ENCODE peak calls at places on chromosome 20, in nine cellular contexts. One of them, this sample, is unnamed.

GRCh38 chr20:48556956-48557355 is 270.8 kb downstream of the PREX1 start:
- DNase-seq in RWPE1: no peak
- DNase-seq in hepatocyte: no peak
- DNase-seq in OCI-LY7: no peak
- DNase-seq in tibial artery: no peak
- DNase-seq in upper lobe of left lung: no peak
- DNase-seq in neuronal stem cell: peak
- DNase-seq in right lobe of liver: no peak
- DNase-seq in stomach: no peak
- DNase-seq in this sample: no peak

GRCh38 chr20:57849868-57850215 is 140.0 kb upstream of the PMEPA1 start:
- DNase-seq in RWPE1: no peak
- DNase-seq in hepatocyte: no peak
- DNase-seq in OCI-LY7: no peak
- DNase-seq in tibial artery: no peak
- DNase-seq in upper lobe of left lung: peak
- DNase-seq in neuronal stem cell: no peak
- DNase-seq in right lobe of liver: no peak
- DNase-seq in stomach: no peak
- DNase-seq in this sample: no peak

GRCh38 chr20:57198359-57199072 is 67.9 kb downstream of the BMP7 start:
- DNase-seq in RWPE1: no peak
- DNase-seq in hepatocyte: no peak
- DNase-seq in OCI-LY7: no peak
- DNase-seq in tibial artery: no peak
- DNase-seq in upper lobe of left lung: no peak
- DNase-seq in neuronal stem cell: peak
- DNase-seq in right lobe of liver: no peak
- DNase-seq in stomach: no peak
- DNase-seq in this sample: no peak

GRCh38 chr20:52191132-52191435 is 495 bp downstream of the ZFP64 start:
- DNase-seq in RWPE1: peak
- DNase-seq in hepatocyte: no peak
- DNase-seq in OCI-LY7: no peak
- DNase-seq in tibial artery: no peak
- DNase-seq in upper lobe of left lung: peak
- DNase-seq in neuronal stem cell: no peak
- DNase-seq in right lobe of liver: no peak
- DNase-seq in stomach: no peak
- DNase-seq in this sample: no peak

GRCh38 chr20:49747707-49748524 is 34.2 kb upstream of the B4GALT5 start:
- DNase-seq in RWPE1: no peak
- DNase-seq in hepatocyte: peak
- DNase-seq in OCI-LY7: no peak
- DNase-seq in tibial artery: peak
- DNase-seq in upper lobe of left lung: peak
- DNase-seq in neuronal stem cell: no peak
- DNase-seq in right lobe of liver: peak
- DNase-seq in stomach: peak
- DNase-seq in this sample: no peak

GRCh38 chr20:2759603-2760360 is 40.6 kb downstream of the CPXM1 start:
- DNase-seq in RWPE1: no peak
- DNase-seq in hepatocyte: no peak
- DNase-seq in OCI-LY7: peak
- DNase-seq in tibial artery: no peak
- DNase-seq in upper lobe of left lung: no peak
- DNase-seq in neuronal stem cell: no peak
- DNase-seq in right lobe of liver: no peak
- DNase-seq in stomach: no peak
- DNase-seq in this sample: no peak

GRCh38 chr20:44730441-44730840 is 15.2 kb upstream of the KCNK15 start:
- DNase-seq in RWPE1: peak
- DNase-seq in hepatocyte: peak
- DNase-seq in OCI-LY7: no peak
- DNase-seq in tibial artery: no peak
- DNase-seq in upper lobe of left lung: no peak
- DNase-seq in neuronal stem cell: no peak
- DNase-seq in right lobe of liver: no peak
- DNase-seq in stomach: no peak
- DNase-seq in this sample: no peak

GRCh38 chr20:47733892-47734291 is 51.4 kb downstream of the SULF2 start:
- DNase-seq in RWPE1: no peak
- DNase-seq in hepatocyte: no peak
- DNase-seq in OCI-LY7: no peak
- DNase-seq in tibial artery: no peak
- DNase-seq in upper lobe of left lung: no peak
- DNase-seq in neuronal stem cell: no peak
- DNase-seq in right lobe of liver: no peak
- DNase-seq in stomach: no peak
- DNase-seq in this sample: no peak

GRCh38 chr20:47334022-47334551 is 22.4 kb downstream of the ZMYND8 start:
- DNase-seq in RWPE1: peak
- DNase-seq in hepatocyte: peak
- DNase-seq in OCI-LY7: no peak
- DNase-seq in tibial artery: no peak
- DNase-seq in upper lobe of left lung: no peak
- DNase-seq in neuronal stem cell: no peak
- DNase-seq in right lobe of liver: peak
- DNase-seq in stomach: no peak
- DNase-seq in this sample: no peak

GRCh38 chr20:33501000-33501399 is 11.1 kb downstream of the CBFA2T2 start:
- DNase-seq in RWPE1: no peak
- DNase-seq in hepatocyte: no peak
- DNase-seq in OCI-LY7: no peak
- DNase-seq in tibial artery: no peak
- DNase-seq in upper lobe of left lung: no peak
- DNase-seq in neuronal stem cell: no peak
- DNase-seq in right lobe of liver: no peak
- DNase-seq in stomach: no peak
- DNase-seq in this sample: no peak

GRCh38 chr20:5395932-5396727 is 79.4 kb upstream of the PROKR2 start:
- DNase-seq in RWPE1: no peak
- DNase-seq in hepatocyte: no peak
- DNase-seq in OCI-LY7: no peak
- DNase-seq in tibial artery: no peak
- DNase-seq in upper lobe of left lung: no peak
- DNase-seq in neuronal stem cell: no peak
- DNase-seq in right lobe of liver: no peak
- DNase-seq in stomach: no peak
- DNase-seq in this sample: no peak

GRCh38 chr20:57560554-57561355 is at the start of gene PCK1:
- DNase-seq in RWPE1: peak
- DNase-seq in hepatocyte: peak
- DNase-seq in OCI-LY7: no peak
- DNase-seq in tibial artery: no peak
- DNase-seq in upper lobe of left lung: no peak
- DNase-seq in neuronal stem cell: no peak
- DNase-seq in right lobe of liver: peak
- DNase-seq in stomach: peak
- DNase-seq in this sample: no peak

GRCh38 chr20:1434571-1435336 is 31.9 kb downstream of the NSFL1C start:
- DNase-seq in RWPE1: peak
- DNase-seq in hepatocyte: no peak
- DNase-seq in OCI-LY7: peak
- DNase-seq in tibial artery: peak
- DNase-seq in upper lobe of left lung: peak
- DNase-seq in neuronal stem cell: no peak
- DNase-seq in right lobe of liver: no peak
- DNase-seq in stomach: peak
- DNase-seq in this sample: peak

GRCh38 chr20:46012926-46013825 is 4.5 kb downstream of the MMP9 start:
- DNase-seq in RWPE1: no peak
- DNase-seq in hepatocyte: no peak
- DNase-seq in OCI-LY7: no peak
- DNase-seq in tibial artery: no peak
- DNase-seq in upper lobe of left lung: no peak
- DNase-seq in neuronal stem cell: no peak
- DNase-seq in right lobe of liver: no peak
- DNase-seq in stomach: no peak
- DNase-seq in this sample: no peak

GRCh38 chr20:59141818-59142581 is 21.6 kb upstream of the ZNF831 start:
- DNase-seq in RWPE1: peak
- DNase-seq in hepatocyte: peak
- DNase-seq in OCI-LY7: peak
- DNase-seq in tibial artery: no peak
- DNase-seq in upper lobe of left lung: no peak
- DNase-seq in neuronal stem cell: peak
- DNase-seq in right lobe of liver: no peak
- DNase-seq in stomach: no peak
- DNase-seq in this sample: no peak

GRCh38 chr20:31682927-31683326 is 39.7 kb downstream of the BCL2L1 start:
- DNase-seq in RWPE1: no peak
- DNase-seq in hepatocyte: no peak
- DNase-seq in OCI-LY7: no peak
- DNase-seq in tibial artery: no peak
- DNase-seq in upper lobe of left lung: no peak
- DNase-seq in neuronal stem cell: no peak
- DNase-seq in right lobe of liver: no peak
- DNase-seq in stomach: no peak
- DNase-seq in this sample: no peak
- H3K27ac ChIP-seq in RWPE1: peak
- H3K27ac ChIP-seq in hepatocyte: no peak
- H3K27ac ChIP-seq in OCI-LY7: peak
- H3K27ac ChIP-seq in tibial artery: no peak
- H3K27ac ChIP-seq in upper lobe of left lung: no peak
- H3K27ac ChIP-seq in neuronal stem cell: no peak
- H3K27ac ChIP-seq in right lobe of liver: no peak
- H3K27ac ChIP-seq in stomach: peak
- H3K27ac ChIP-seq in this sample: no peak

DNA sequence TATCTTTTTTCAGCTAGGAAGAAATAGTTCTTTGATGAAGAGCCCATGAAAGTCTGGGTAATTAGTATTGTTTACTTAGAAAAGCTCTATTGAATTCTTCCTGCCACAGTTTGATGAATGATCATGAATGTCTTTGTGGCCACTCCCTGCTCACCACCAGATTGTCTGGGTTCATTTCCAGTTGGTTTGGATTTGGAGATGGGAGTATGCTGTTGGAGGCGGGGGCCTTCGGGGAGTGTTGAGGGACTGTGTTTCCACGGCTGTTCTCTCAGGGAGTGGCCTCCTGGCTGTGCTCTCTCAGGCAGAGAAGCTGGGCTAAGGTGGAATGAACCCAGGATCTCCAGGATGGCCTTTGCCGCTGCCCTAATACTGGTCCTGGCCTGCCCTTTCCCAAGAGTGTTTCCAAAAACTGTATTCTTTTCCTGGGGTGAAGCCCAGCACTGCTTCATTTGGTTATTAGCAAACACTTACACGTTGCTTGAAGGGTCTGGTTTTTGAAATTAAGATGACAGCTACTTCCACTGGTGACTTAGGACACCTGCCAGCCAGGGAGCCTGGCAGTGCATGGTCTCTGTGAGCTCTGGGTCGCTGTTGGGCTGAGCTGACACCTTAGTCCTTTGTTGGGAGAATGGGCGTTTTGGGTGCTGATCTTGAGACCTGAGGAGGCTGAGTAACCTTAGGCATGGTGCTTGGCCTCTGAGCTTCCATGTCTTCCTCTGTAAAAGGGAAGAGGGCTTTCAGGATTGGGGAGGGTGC is 23.2 kb downstream of the PRPF6 start:
- DNase-seq in RWPE1: no peak
- DNase-seq in hepatocyte: no peak
- DNase-seq in OCI-LY7: no peak
- DNase-seq in tibial artery: no peak
- DNase-seq in upper lobe of left lung: no peak
- DNase-seq in neuronal stem cell: no peak
- DNase-seq in right lobe of liver: no peak
- DNase-seq in stomach: no peak
- DNase-seq in this sample: no peak
- H3K27ac ChIP-seq in RWPE1: peak
- H3K27ac ChIP-seq in hepatocyte: no peak
- H3K27ac ChIP-seq in OCI-LY7: no peak
- H3K27ac ChIP-seq in tibial artery: no peak
- H3K27ac ChIP-seq in upper lobe of left lung: no peak
- H3K27ac ChIP-seq in neuronal stem cell: no peak
- H3K27ac ChIP-seq in right lobe of liver: no peak
- H3K27ac ChIP-seq in stomach: no peak
- H3K27ac ChIP-seq in this sample: peak

GRCh38 chr20:62322428-62323073 is 19.8 kb downstream of the ADRM1 start:
- DNase-seq in RWPE1: no peak
- DNase-seq in hepatocyte: no peak
- DNase-seq in OCI-LY7: no peak
- DNase-seq in tibial artery: no peak
- DNase-seq in upper lobe of left lung: no peak
- DNase-seq in neuronal stem cell: no peak
- DNase-seq in right lobe of liver: no peak
- DNase-seq in stomach: no peak
- DNase-seq in this sample: no peak
- H3K27ac ChIP-seq in RWPE1: peak
- H3K27ac ChIP-seq in hepatocyte: no peak
- H3K27ac ChIP-seq in OCI-LY7: no peak
- H3K27ac ChIP-seq in tibial artery: no peak
- H3K27ac ChIP-seq in upper lobe of left lung: no peak
- H3K27ac ChIP-seq in neuronal stem cell: no peak
- H3K27ac ChIP-seq in right lobe of liver: no peak
- H3K27ac ChIP-seq in stomach: no peak
- H3K27ac ChIP-seq in this sample: peak

GRCh38 chr20:36135821-36136220 is 18.7 kb upstream of the EPB41L1 start:
- DNase-seq in RWPE1: no peak
- DNase-seq in hepatocyte: no peak
- DNase-seq in OCI-LY7: no peak
- DNase-seq in tibial artery: no peak
- DNase-seq in upper lobe of left lung: no peak
- DNase-seq in neuronal stem cell: no peak
- DNase-seq in right lobe of liver: no peak
- DNase-seq in stomach: no peak
- DNase-seq in this sample: no peak

GRCh38 chr20:36135159-36135558 is 19.4 kb upstream of the EPB41L1 start:
- DNase-seq in RWPE1: no peak
- DNase-seq in hepatocyte: no peak
- DNase-seq in OCI-LY7: no peak
- DNase-seq in tibial artery: no peak
- DNase-seq in upper lobe of left lung: no peak
- DNase-seq in neuronal stem cell: no peak
- DNase-seq in right lobe of liver: no peak
- DNase-seq in stomach: no peak
- DNase-seq in this sample: no peak

GRCh38 chr20:36132802-36133211 is 21.7 kb upstream of the EPB41L1 start:
- DNase-seq in RWPE1: no peak
- DNase-seq in hepatocyte: no peak
- DNase-seq in OCI-LY7: peak
- DNase-seq in tibial artery: no peak
- DNase-seq in upper lobe of left lung: no peak
- DNase-seq in neuronal stem cell: no peak
- DNase-seq in right lobe of liver: no peak
- DNase-seq in stomach: no peak
- DNase-seq in this sample: no peak

GRCh38 chr20:36130316-36130865 is 24.1 kb upstream of the EPB41L1 start:
- DNase-seq in RWPE1: no peak
- DNase-seq in hepatocyte: no peak
- DNase-seq in OCI-LY7: no peak
- DNase-seq in tibial artery: no peak
- DNase-seq in upper lobe of left lung: no peak
- DNase-seq in neuronal stem cell: no peak
- DNase-seq in right lobe of liver: no peak
- DNase-seq in stomach: no peak
- DNase-seq in this sample: no peak

DNA sequence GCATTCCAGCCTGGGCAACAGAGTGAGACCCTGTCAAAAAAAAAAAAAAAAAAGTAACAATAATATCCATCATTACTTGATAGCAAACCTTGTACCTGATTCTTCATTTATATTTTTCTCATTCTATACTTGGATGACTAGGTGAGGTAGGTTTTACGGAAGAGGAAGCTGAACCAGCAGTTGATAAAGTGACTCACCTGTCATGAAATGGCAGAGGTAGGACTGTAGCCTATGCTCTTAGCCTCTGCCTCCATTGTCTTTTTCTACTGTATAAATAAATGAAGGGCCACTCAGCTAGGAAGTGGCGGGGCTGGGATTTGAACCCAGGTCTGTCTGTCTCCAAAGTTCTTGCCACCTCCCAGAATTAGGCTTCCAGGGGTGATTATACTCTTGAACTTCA is 20.7 kb upstream of the EPB41L1 start:
- DNase-seq in RWPE1: no peak
- DNase-seq in hepatocyte: no peak
- DNase-seq in OCI-LY7: no peak
- DNase-seq in tibial artery: no peak
- DNase-seq in upper lobe of left lung: no peak
- DNase-seq in neuronal stem cell: no peak
- DNase-seq in right lobe of liver: no peak
- DNase-seq in stomach: no peak
- DNase-seq in this sample: no peak
- H3K27ac ChIP-seq in RWPE1: no peak
- H3K27ac ChIP-seq in hepatocyte: no peak
- H3K27ac ChIP-seq in OCI-LY7: no peak
- H3K27ac ChIP-seq in tibial artery: no peak
- H3K27ac ChIP-seq in upper lobe of left lung: no peak
- H3K27ac ChIP-seq in neuronal stem cell: no peak
- H3K27ac ChIP-seq in right lobe of liver: no peak
- H3K27ac ChIP-seq in stomach: no peak
- H3K27ac ChIP-seq in this sample: no peak

This sample was measured in esophagus squamous epithelium.